ENCODE peak calls at places on chromosomes 11 and 22, in four cellular contexts. One of them, this sample, is unnamed.
A peak's percentile ranks its signal among the peaks of the same experiment; 100 is the strongest.

GRCh38 chr11:62306227-62306626 is 7.4 kb upstream of the SCGB1D4 start:
- DNase-seq in stimulated activated CD4-positive, alpha-beta T cell treated with anti-CD3 and anti-CD28 coated beads, Interleukin-1b, Interleukin-23, amount 100 ng/mL, for 24 hours: no peak
- DNase-seq in GM23248: no peak
- DNase-seq in NCI-H1417 treated with DMSO at 0.1 percent for 48 hours: no peak
- DNase-seq in this sample: no peak

GRCh38 chr11:126134461-126135155 is 71.9 kb upstream of the CDON start:
- DNase-seq in NCI-H1417 treated with DMSO at 0.1 percent for 48 hours: no peak
- DNase-seq in GM23248: no peak
- DNase-seq in stimulated activated CD4-positive, alpha-beta T cell treated with anti-CD3 and anti-CD28 coated beads, Interleukin-1b, Interleukin-23, amount 100 ng/mL, for 24 hours: no peak
- DNase-seq in this sample: no peak

GRCh38 chr11:10694481-10695239 is 1.1 kb upstream of the IRAG1 start:
- DNase-seq in GM23248: peak; percentile 74
- DNase-seq in NCI-H1417 treated with DMSO at 0.1 percent for 48 hours: no peak
- DNase-seq in stimulated activated CD4-positive, alpha-beta T cell treated with anti-CD3 and anti-CD28 coated beads, Interleukin-1b, Interleukin-23, amount 100 ng/mL, for 24 hours: no peak
- DNase-seq in this sample: no peak

GRCh38 chr22:43272301-43272700 is 70.9 kb downstream of the SCUBE1 start:
- DNase-seq in NCI-H1417 treated with DMSO at 0.1 percent for 48 hours: no peak
- DNase-seq in stimulated activated CD4-positive, alpha-beta T cell treated with anti-CD3 and anti-CD28 coated beads, Interleukin-1b, Interleukin-23, amount 100 ng/mL, for 24 hours: no peak
- DNase-seq in GM23248: no peak
- DNase-seq in this sample: no peak

GRCh38 chr11:3021125-3021524 is 29.0 kb upstream of the NAP1L4 start:
- DNase-seq in GM23248: peak; percentile 45
- DNase-seq in stimulated activated CD4-positive, alpha-beta T cell treated with anti-CD3 and anti-CD28 coated beads, Interleukin-1b, Interleukin-23, amount 100 ng/mL, for 24 hours: no peak
- DNase-seq in NCI-H1417 treated with DMSO at 0.1 percent for 48 hours: no peak
- DNase-seq in this sample: no peak

GRCh38 chr11:120179071-120179672 is 31.7 kb upstream of the OAF start:
- DNase-seq in GM23248: peak; percentile 80
- DNase-seq in stimulated activated CD4-positive, alpha-beta T cell treated with anti-CD3 and anti-CD28 coated beads, Interleukin-1b, Interleukin-23, amount 100 ng/mL, for 24 hours: no peak
- DNase-seq in NCI-H1417 treated with DMSO at 0.1 percent for 48 hours: no peak
- DNase-seq in this sample: no peak

GRCh38 chr11:86790073-86790727 is 10.1 kb upstream of the PRSS23 start:
- DNase-seq in stimulated activated CD4-positive, alpha-beta T cell treated with anti-CD3 and anti-CD28 coated beads, Interleukin-1b, Interleukin-23, amount 100 ng/mL, for 24 hours: no peak
- DNase-seq in GM23248: no peak
- DNase-seq in NCI-H1417 treated with DMSO at 0.1 percent for 48 hours: no peak
- DNase-seq in this sample: no peak

GRCh38 chr11:1778141-1778911 is 14.6 kb upstream of the CTSD start:
- DNase-seq in stimulated activated CD4-positive, alpha-beta T cell treated with anti-CD3 and anti-CD28 coated beads, Interleukin-1b, Interleukin-23, amount 100 ng/mL, for 24 hours: no peak
- DNase-seq in GM23248: no peak
- DNase-seq in NCI-H1417 treated with DMSO at 0.1 percent for 48 hours: no peak
- DNase-seq in this sample: peak; percentile 63

GRCh38 chr11:62708423-62709261 is 1.2 kb downstream of the GNG3 start:
- DNase-seq in stimulated activated CD4-positive, alpha-beta T cell treated with anti-CD3 and anti-CD28 coated beads, Interleukin-1b, Interleukin-23, amount 100 ng/mL, for 24 hours: no peak
- DNase-seq in NCI-H1417 treated with DMSO at 0.1 percent for 48 hours: peak; percentile 52
- DNase-seq in GM23248: no peak
- DNase-seq in this sample: no peak

GRCh38 chr22:17443413-17444203 is 74.3 kb downstream of the CECR2 start:
- DNase-seq in NCI-H1417 treated with DMSO at 0.1 percent for 48 hours: no peak
- DNase-seq in stimulated activated CD4-positive, alpha-beta T cell treated with anti-CD3 and anti-CD28 coated beads, Interleukin-1b, Interleukin-23, amount 100 ng/mL, for 24 hours: no peak
- DNase-seq in GM23248: no peak
- DNase-seq in this sample: no peak

GRCh38 chr11:61860054-61860903 is 31.1 kb downstream of the FADS3 start:
- DNase-seq in NCI-H1417 treated with DMSO at 0.1 percent for 48 hours: no peak
- DNase-seq in stimulated activated CD4-positive, alpha-beta T cell treated with anti-CD3 and anti-CD28 coated beads, Interleukin-1b, Interleukin-23, amount 100 ng/mL, for 24 hours: no peak
- DNase-seq in GM23248: no peak
- DNase-seq in this sample: no peak

GRCh38 chr22:42169055-42169469 is 38.5 kb upstream of the CYP2D6 start:
- DNase-seq in GM23248: peak; percentile 68
- DNase-seq in NCI-H1417 treated with DMSO at 0.1 percent for 48 hours: peak; percentile 7
- DNase-seq in stimulated activated CD4-positive, alpha-beta T cell treated with anti-CD3 and anti-CD28 coated beads, Interleukin-1b, Interleukin-23, amount 100 ng/mL, for 24 hours: peak; percentile 43
- DNase-seq in this sample: peak; percentile 77

GRCh38 chr22:37256075-37256726 is 12.1 kb upstream of the RAC2 start:
- DNase-seq in GM23248: no peak
- DNase-seq in stimulated activated CD4-positive, alpha-beta T cell treated with anti-CD3 and anti-CD28 coated beads, Interleukin-1b, Interleukin-23, amount 100 ng/mL, for 24 hours: no peak
- DNase-seq in NCI-H1417 treated with DMSO at 0.1 percent for 48 hours: no peak
- DNase-seq in this sample: no peak

GRCh38 chr22:42439021-42439420 is 6.8 kb upstream of the NFAM1 start:
- DNase-seq in NCI-H1417 treated with DMSO at 0.1 percent for 48 hours: no peak
- DNase-seq in stimulated activated CD4-positive, alpha-beta T cell treated with anti-CD3 and anti-CD28 coated beads, Interleukin-1b, Interleukin-23, amount 100 ng/mL, for 24 hours: no peak
- DNase-seq in GM23248: no peak
- DNase-seq in this sample: no peak

GRCh38 chr11:40188848-40189247 is 1270.6 kb downstream of the LRRC4C start:
- DNase-seq in NCI-H1417 treated with DMSO at 0.1 percent for 48 hours: peak; percentile 1
- DNase-seq in stimulated activated CD4-positive, alpha-beta T cell treated with anti-CD3 and anti-CD28 coated beads, Interleukin-1b, Interleukin-23, amount 100 ng/mL, for 24 hours: no peak
- DNase-seq in GM23248: no peak
- DNase-seq in this sample: no peak

GRCh38 chr11:114171257-114172054 is 111.9 kb downstream of the ZBTB16 start:
- DNase-seq in stimulated activated CD4-positive, alpha-beta T cell treated with anti-CD3 and anti-CD28 coated beads, Interleukin-1b, Interleukin-23, amount 100 ng/mL, for 24 hours: no peak
- DNase-seq in GM23248: no peak
- DNase-seq in NCI-H1417 treated with DMSO at 0.1 percent for 48 hours: no peak
- DNase-seq in this sample: no peak

GRCh38 chr11:69209936-69210659 is 54.4 kb downstream of the SMIM38 start:
- DNase-seq in GM23248: peak; percentile 40
- DNase-seq in NCI-H1417 treated with DMSO at 0.1 percent for 48 hours: no peak
- DNase-seq in stimulated activated CD4-positive, alpha-beta T cell treated with anti-CD3 and anti-CD28 coated beads, Interleukin-1b, Interleukin-23, amount 100 ng/mL, for 24 hours: no peak
- DNase-seq in this sample: peak; percentile 61

GRCh38 chr11:131748146-131749050 is 378.0 kb downstream of the NTM start:
- DNase-seq in stimulated activated CD4-positive, alpha-beta T cell treated with anti-CD3 and anti-CD28 coated beads, Interleukin-1b, Interleukin-23, amount 100 ng/mL, for 24 hours: no peak
- DNase-seq in NCI-H1417 treated with DMSO at 0.1 percent for 48 hours: peak; percentile 52
- DNase-seq in GM23248: peak; percentile 90
- DNase-seq in this sample: no peak

GRCh38 chr22:50731811-50732624 is 6.0 kb upstream of the ACR start:
- DNase-seq in NCI-H1417 treated with DMSO at 0.1 percent for 48 hours: no peak
- DNase-seq in stimulated activated CD4-positive, alpha-beta T cell treated with anti-CD3 and anti-CD28 coated beads, Interleukin-1b, Interleukin-23, amount 100 ng/mL, for 24 hours: peak; percentile 7
- DNase-seq in GM23248: peak; percentile 66
- DNase-seq in this sample: peak; percentile 41

GRCh38 chr22:50684986-50685385 is 12.4 kb downstream of the SHANK3 start:
- DNase-seq in NCI-H1417 treated with DMSO at 0.1 percent for 48 hours: no peak
- DNase-seq in stimulated activated CD4-positive, alpha-beta T cell treated with anti-CD3 and anti-CD28 coated beads, Interleukin-1b, Interleukin-23, amount 100 ng/mL, for 24 hours: no peak
- DNase-seq in GM23248: no peak
- DNase-seq in this sample: no peak

GRCh38 chr11:2523821-2524391 is 79.1 kb downstream of the KCNQ1 start:
- DNase-seq in GM23248: no peak
- DNase-seq in stimulated activated CD4-positive, alpha-beta T cell treated with anti-CD3 and anti-CD28 coated beads, Interleukin-1b, Interleukin-23, amount 100 ng/mL, for 24 hours: no peak
- DNase-seq in NCI-H1417 treated with DMSO at 0.1 percent for 48 hours: no peak
- DNase-seq in this sample: peak; percentile 26

GRCh38 chr11:76799061-76799804 is 16.1 kb downstream of the TSKU start:
- DNase-seq in GM23248: peak; percentile 88
- DNase-seq in NCI-H1417 treated with DMSO at 0.1 percent for 48 hours: peak; percentile 4
- DNase-seq in stimulated activated CD4-positive, alpha-beta T cell treated with anti-CD3 and anti-CD28 coated beads, Interleukin-1b, Interleukin-23, amount 100 ng/mL, for 24 hours: peak; percentile 36
- DNase-seq in this sample: peak; percentile 86

GRCh38 chr22:46180370-46181137 is 30.2 kb downstream of the PPARA start:
- DNase-seq in stimulated activated CD4-positive, alpha-beta T cell treated with anti-CD3 and anti-CD28 coated beads, Interleukin-1b, Interleukin-23, amount 100 ng/mL, for 24 hours: no peak
- DNase-seq in NCI-H1417 treated with DMSO at 0.1 percent for 48 hours: no peak
- DNase-seq in GM23248: peak; percentile 19
- DNase-seq in this sample: no peak

GRCh38 chr11:134849833-134850232 is 437.8 kb upstream of the B3GAT1 start:
- DNase-seq in GM23248: no peak
- DNase-seq in NCI-H1417 treated with DMSO at 0.1 percent for 48 hours: no peak
- DNase-seq in stimulated activated CD4-positive, alpha-beta T cell treated with anti-CD3 and anti-CD28 coated beads, Interleukin-1b, Interleukin-23, amount 100 ng/mL, for 24 hours: no peak
- DNase-seq in this sample: no peak

GRCh38 chr11:19183641-19184040 is 18.1 kb downstream of the CSRP3 start:
- DNase-seq in NCI-H1417 treated with DMSO at 0.1 percent for 48 hours: no peak
- DNase-seq in stimulated activated CD4-positive, alpha-beta T cell treated with anti-CD3 and anti-CD28 coated beads, Interleukin-1b, Interleukin-23, amount 100 ng/mL, for 24 hours: no peak
- DNase-seq in GM23248: no peak
- DNase-seq in this sample: no peak

GRCh38 chr11:44007746-44008501 is 39.9 kb upstream of the ACCSL start:
- DNase-seq in stimulated activated CD4-positive, alpha-beta T cell treated with anti-CD3 and anti-CD28 coated beads, Interleukin-1b, Interleukin-23, amount 100 ng/mL, for 24 hours: no peak
- DNase-seq in NCI-H1417 treated with DMSO at 0.1 percent for 48 hours: no peak
- DNase-seq in GM23248: peak; percentile 79
- DNase-seq in this sample: no peak

This sample was measured in CD14-positive monocyte.